ENCODE peak calls at places on chromosomes 7 and 10, in five cellular contexts. J, A, T, Z and U are unnamed samples.

GRCh38 chr10:78602201-78602917 is 466.4 kb upstream of the ZMIZ1 start:
- DNase-seq in J (no peak), A (no peak), T (no peak), Z (no peak), U (no peak)

GRCh38 chr10:3010819-3011422 is 56.4 kb upstream of the PFKP start:
- DNase-seq in J (no peak), A (no peak), T (no peak), Z (no peak), U (no peak)

GRCh38 chr10:123043409-123043925 is 34.7 kb downstream of the ACADSB start:
- DNase-seq in J (peak), A (peak), T (peak), Z (peak), U (no peak)

GRCh38 chr10:52871191-52871843 is 98.7 kb upstream of the MBL2 start:
- DNase-seq in J (no peak), A (no peak), T (no peak), Z (no peak), U (no peak)

GRCh38 chr10:89454561-89455347 is 40.4 kb downstream of the IFIT5 start:
- DNase-seq in J (no peak), A (no peak), T (no peak), Z (no peak), U (no peak)

GRCh38 chr10:117470733-117471132 is 71.8 kb upstream of the EMX2 start:
- DNase-seq in J (no peak), A (no peak), T (no peak), Z (no peak), U (no peak)

GRCh38 chr7:71477441-71477840 is 345.5 kb downstream of the GALNT17 start:
- DNase-seq in J (no peak), A (no peak), T (no peak), Z (no peak), U (no peak)

GRCh38 chr7:119959811-119960210 is 313.2 kb upstream of the KCND2 start:
- DNase-seq in J (peak), A (no peak), T (no peak), Z (peak), U (no peak)

GRCh38 chr7:41378156-41378555 is 324.7 kb downstream of the INHBA start:
- DNase-seq in J (no peak), A (no peak), T (no peak), Z (no peak), U (no peak)

GRCh38 chr7:120554960-120555571 is 282.1 kb downstream of the KCND2 start:
- DNase-seq in J (peak), A (peak), T (peak), Z (peak), U (no peak)

GRCh38 chr7:103914147-103914899 is 75.1 kb downstream of the RELN start:
- DNase-seq in J (no peak), A (no peak), T (no peak), Z (no peak), U (no peak)

GRCh38 chr7:29217112-29217511 is 22.5 kb downstream of the CHN2 start:
- DNase-seq in J (no peak), A (no peak), T (no peak), Z (no peak), U (no peak)

GRCh38 chr7:150367677-150368097 is 935 bp upstream of the REPIN1 start:
- DNase-seq in J (no peak), A (no peak), T (no peak), Z (no peak), U (no peak)

GRCh38 chr10:27857616-27858015 is 112.0 kb upstream of the MKX start:
- DNase-seq in J (no peak), A (no peak), T (no peak), Z (no peak), U (no peak)

GRCh38 chr10:18204050-18204449 is 63.8 kb downstream of the CACNB2 start:
- DNase-seq in J (no peak), A (no peak), T (no peak), Z (no peak), U (no peak)

GRCh38 chr7:45863715-45864114 is 9.2 kb downstream of the CCDC201 start:
- DNase-seq in J (no peak), A (peak), T (no peak), Z (no peak), U (no peak)

GRCh38 chr7:83271212-83272099 is 108.8 kb upstream of the PCLO start:
- DNase-seq in J (peak), A (no peak), T (peak), Z (peak), U (no peak)

GRCh38 chr10:105328441-105328840 is 687.4 kb downstream of the SORCS3 start:
- DNase-seq in J (no peak), A (no peak), T (no peak), Z (no peak), U (no peak)

GRCh38 chr7:138755831-138756590 is 41.8 kb upstream of the TMEM213 start:
- DNase-seq in J (no peak), A (no peak), T (no peak), Z (no peak), U (no peak)

GRCh38 chr7:103967401-103967800 is 22.1 kb downstream of the RELN start:
- DNase-seq in J (no peak), A (no peak), T (no peak), Z (no peak), U (no peak)

GRCh38 chr10:44242826-44243225 is 142.1 kb downstream of the CXCL12 start:
- DNase-seq in J (no peak), A (no peak), T (no peak), Z (no peak), U (no peak)

GRCh38 chr7:98170944-98171343 is 40.3 kb upstream of the BHLHA15 start:
- DNase-seq in J (no peak), A (no peak), T (no peak), Z (no peak), U (no peak)

GRCh38 chr10:129526943-129527342 is 59.9 kb downstream of the MGMT start:
- DNase-seq in J (no peak), A (no peak), T (no peak), Z (no peak), U (no peak)

GRCh38 chr10:69362471-69362954 is 54.2 kb downstream of the TACR2 start:
- DNase-seq in J (peak), A (no peak), T (no peak), Z (peak), U (peak)

GRCh38 chr7:158113321-158114025 is 474.1 kb downstream of the PTPRN2 start:
- DNase-seq in J (no peak), A (no peak), T (no peak), Z (no peak), U (no peak)

GRCh38 chr10:3887404-3887803 is 102.4 kb upstream of the KLF6 start:
- DNase-seq in J (peak), A (no peak), T (no peak), Z (no peak), U (no peak)

GRCh38 chr7:82017334-82017943 is 247.6 kb upstream of the HGF start:
- DNase-seq in J (peak), A (no peak), T (peak), Z (peak), U (no peak)
- TF ChIP-seq CTCF in J (peak), A (peak), T (peak), Z (peak), U (peak)

GRCh38 chr7:101239951-101240220 is 2.3 kb upstream of the CLDN15 start:
- DNase-seq in J (no peak), A (no peak), T (no peak), Z (no peak), U (peak)
- TF ChIP-seq CTCF in J (no peak), A (no peak), T (no peak), Z (no peak), U (no peak)

DNA sequence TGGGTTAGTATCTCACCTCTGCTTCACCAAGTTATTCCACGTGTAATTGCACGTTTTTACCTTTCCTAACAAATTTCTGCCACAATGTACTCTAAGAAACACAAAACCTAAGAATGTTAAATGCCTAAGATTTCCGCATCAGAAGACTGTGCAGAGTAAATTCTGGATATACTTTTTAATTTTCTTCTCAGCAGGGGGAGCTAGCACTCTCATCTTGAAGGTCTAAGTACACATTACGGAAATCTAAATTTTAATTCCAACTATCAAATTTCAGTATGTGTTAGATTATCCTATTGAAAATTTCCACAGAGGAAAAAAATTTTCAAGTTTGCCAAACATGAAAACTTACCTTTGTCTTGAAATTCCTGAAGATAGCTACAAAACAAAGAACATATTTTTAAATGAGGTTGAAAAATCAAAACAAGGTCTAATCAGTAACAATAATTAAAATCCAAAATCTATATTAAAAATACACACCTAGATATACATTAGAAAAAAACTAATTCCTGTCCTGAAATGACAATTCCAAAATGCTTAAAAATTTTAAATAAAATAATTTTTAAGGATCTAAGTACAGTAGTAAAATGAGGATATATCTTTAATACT is 10.5 kb downstream of the SKAP2 start:
- DNase-seq in J (peak), A (no peak), T (peak), Z (peak), U (no peak)
- TF ChIP-seq CTCF in J (peak), A (peak), T (peak), Z (peak), U (peak)

GRCh38 chr10:75180592-75180991 is 30.0 kb upstream of the VDAC2 start:
- DNase-seq in J (no peak), A (no peak), T (no peak), Z (no peak), U (no peak)
- TF ChIP-seq CTCF in J (no peak), A (no peak), T (no peak), Z (no peak), U (no peak)

GRCh38 chr10:101536800-101537199 is 51.3 kb downstream of the POLL start:
- DNase-seq in J (peak), A (no peak), T (peak), Z (peak), U (no peak)
- TF ChIP-seq CTCF in J (peak), A (peak), T (peak), Z (peak), U (peak)